ENCODE peak calls at places on chromosomes 3 and 15, in ten cellular contexts. Q is astrocyte of the spinal cord, C is cardiac muscle cell, I is fibroblast of the aortic adventitia, R is stomach, X is GM23248, A is psoas muscle, P is sigmoid colon, T is BJ, E is choroid plexus epithelial cell. L is an unnamed sample.

GRCh38 chr3:66039590-66039887 is 821 bp upstream of the MAGI1 start:
- DNase-seq in Q (no peak), X (peak), A (peak), P (peak), E (peak), T (no peak), R (peak), I (peak), C (peak), L (no peak)

GRCh38 chr3:163622384-163622783 is 1455.9 kb downstream of the SI start:
- DNase-seq in E (peak), I (no peak), X (no peak), Q (no peak), R (no peak), A (no peak), C (peak), P (no peak), T (no peak), L (no peak)

GRCh38 chr3:151282921-151283320 is 4.6 kb upstream of the P2RY14 start:
- DNase-seq in R (no peak), E (peak), I (peak), Q (peak), A (no peak), T (no peak), C (peak), X (peak), P (no peak), L (no peak)

GRCh38 chr3:194142156-194142910 is 6.4 kb downstream of the HES1 start:
- DNase-seq in E (peak), Q (no peak), A (peak), I (peak), X (peak), C (peak), R (no peak), T (no peak), P (peak), L (no peak)

GRCh38 chr15:99433757-99434211 is 132.0 kb upstream of the MEF2A start:
- DNase-seq in C (no peak), X (no peak), R (peak), I (no peak), T (no peak), A (no peak), E (no peak), Q (no peak), P (peak), L (no peak)

GRCh38 chr3:78645628-78646310 is 1122.0 kb downstream of the ROBO1 start:
- DNase-seq in T (peak), C (peak), X (peak), I (peak), Q (peak), R (no peak), E (peak), P (no peak), A (no peak), L (no peak)

GRCh38 chr3:36305929-36306520 is 74.3 kb upstream of the STAC start:
- DNase-seq in R (no peak), E (no peak), T (no peak), Q (no peak), X (peak), A (no peak), P (no peak), C (no peak), I (peak), L (no peak)

GRCh38 chr15:31867536-31868442 is 162.5 kb upstream of the CHRNA7 start:
- DNase-seq in R (peak), Q (peak), I (peak), T (no peak), A (peak), E (peak), X (peak), C (peak), P (no peak), L (no peak)

GRCh38 chr3:83011471-83011870 is 1250.0 kb upstream of the GBE1 start:
- DNase-seq in C (no peak), X (no peak), R (no peak), T (no peak), Q (peak), A (no peak), I (no peak), E (peak), P (no peak), L (no peak)

GRCh38 chr15:36691596-36691995 is 112.2 kb downstream of the CDIN1 start:
- DNase-seq in E (no peak), Q (no peak), C (no peak), R (no peak), P (no peak), A (no peak), X (no peak), T (no peak), I (no peak), L (no peak)

GRCh38 chr15:90903733-90904536 is 833 bp downstream of the MAN2A2 start:
- DNase-seq in C (peak), X (no peak), T (no peak), Q (no peak), E (peak), A (no peak), I (no peak), P (no peak), R (peak), L (no peak)

GRCh38 chr3:195441476-195441970 is 1.3 kb downstream of the ACAP2 start:
- DNase-seq in Q (peak), R (no peak), E (no peak), X (peak), T (no peak), I (peak), A (no peak), C (no peak), P (no peak), L (no peak)

GRCh38 chr3:129519896-129520440 is 8.5 kb upstream of the RHO start:
- DNase-seq in R (no peak), X (no peak), E (no peak), C (no peak), A (no peak), P (no peak), T (no peak), Q (no peak), I (no peak), L (no peak)

GRCh38 chr3:161108840-161109239 is 3.7 kb upstream of the B3GALNT1 start:
- DNase-seq in A (no peak), I (peak), E (no peak), T (peak), X (peak), P (no peak), Q (peak), R (no peak), C (no peak), L (no peak)

GRCh38 chr3:160296591-160296990 is 71.4 kb downstream of the C3orf80 start:
- DNase-seq in P (no peak), A (no peak), C (peak), X (peak), R (no peak), E (peak), T (no peak), I (peak), Q (peak), L (no peak)

GRCh38 chr15:60932051-60932915 is 296.8 kb downstream of the RORA start:
- DNase-seq in R (peak), T (no peak), E (peak), C (no peak), P (no peak), Q (peak), A (peak), X (peak), I (peak), L (peak)

GRCh38 chr15:80777836-80778620 is 1.1 kb upstream of the CEMIP start:
- DNase-seq in R (no peak), X (peak), Q (no peak), C (no peak), T (no peak), I (peak), E (peak), P (no peak), A (no peak), L (no peak)

GRCh38 chr3:13537926-13538325 is 11.0 kb upstream of the FBLN2 start:
- DNase-seq in I (peak), E (peak), X (peak), Q (peak), R (no peak), P (peak), A (peak), C (no peak), T (peak), L (no peak)

GRCh38 chr15:51828621-51829359 is 663 bp upstream of the TMOD3 start:
- DNase-seq in X (no peak), E (no peak), Q (no peak), A (no peak), T (no peak), R (no peak), I (no peak), P (no peak), C (no peak), L (peak)

GRCh38 chr15:45113380-45113990 is 487 bp downstream of the DUOX2 start:
- DNase-seq in C (no peak), I (no peak), P (no peak), X (no peak), E (no peak), Q (no peak), T (no peak), R (no peak), A (no peak), L (no peak)

GRCh38 chr3:15499536-15499935 is 22.0 kb downstream of the COLQ start:
- DNase-seq in C (no peak), T (no peak), P (no peak), I (no peak), X (peak), A (no peak), Q (no peak), E (no peak), R (no peak), L (no peak)

GRCh38 chr3:96959902-96960596 is 145.7 kb downstream of the EPHA6 start:
- DNase-seq in X (peak), P (no peak), T (no peak), Q (no peak), R (no peak), E (no peak), I (peak), A (no peak), C (no peak), L (no peak)

GRCh38 chr15:64895285-64896065 is 16.2 kb upstream of the ANKDD1A start:
- DNase-seq in I (peak), R (peak), X (peak), T (no peak), P (no peak), C (no peak), A (peak), Q (peak), E (peak), L (no peak)

GRCh38 chr3:81728766-81729544 is 32.5 kb downstream of the GBE1 start:
- DNase-seq in E (peak), R (no peak), C (no peak), Q (peak), A (no peak), X (peak), T (no peak), I (peak), P (no peak), L (no peak)

GRCh38 chr15:68047826-68048225 is 6.3 kb upstream of the PIAS1 start:
- DNase-seq in I (no peak), X (no peak), Q (no peak), E (no peak), T (no peak), A (no peak), R (no peak), P (no peak), C (no peak), L (no peak)

GRCh38 chr15:50416920-50417319 is 7.3 kb upstream of the USP8 start:
- DNase-seq in C (no peak), A (no peak), I (no peak), P (no peak), T (no peak), R (no peak), E (no peak), Q (no peak), X (no peak), L (no peak)

GRCh38 chr3:160538906-160539305 is 26.5 kb downstream of the KPNA4 start:
- DNase-seq in E (no peak), Q (no peak), I (no peak), X (no peak), P (no peak), R (no peak), T (no peak), A (no peak), C (no peak), L (no peak)

GRCh38 chr3:13571831-13572750 is 23.2 kb downstream of the FBLN2 start:
- DNase-seq in T (no peak), E (no peak), I (no peak), Q (no peak), A (peak), R (no peak), P (no peak), X (no peak), C (no peak), L (no peak)

GRCh38 chr3:72678892-72679291 is 169.4 kb downstream of the SHQ1 start:
- DNase-seq in T (no peak), P (no peak), R (no peak), I (no peak), X (peak), C (no peak), A (no peak), E (no peak), Q (no peak), L (no peak)

GRCh38 chr15:89673162-89673506 is 6.0 kb downstream of the PLIN1 start:
- DNase-seq in E (peak), R (no peak), T (no peak), Q (no peak), I (no peak), X (peak), P (no peak), A (no peak), C (peak), L (no peak)

GRCh38 chr3:14640157-14640562 is 11.4 kb upstream of the CCDC174 start:
- DNase-seq in R (no peak), Q (no peak), P (no peak), X (peak), E (no peak), A (no peak), C (no peak), T (no peak), I (peak), L (no peak)

GRCh38 chr15:70636540-70637165 is 126.7 kb downstream of the UACA start:
- DNase-seq in P (no peak), C (peak), T (no peak), Q (peak), R (no peak), E (no peak), X (peak), I (peak), A (no peak), L (no peak)

GRCh38 chr3:42704136-42704841 is 1.7 kb upstream of the HHATL start:
- DNase-seq in R (no peak), I (no peak), E (no peak), X (no peak), T (no peak), C (no peak), P (no peak), A (no peak), Q (no peak), L (no peak)

GRCh38 chr3:17580901-17581300 is 161.5 kb downstream of the TBC1D5 start:
- DNase-seq in T (no peak), Q (no peak), E (no peak), R (no peak), X (no peak), P (no peak), I (no peak), A (no peak), C (no peak), L (no peak)

GRCh38 chr3:159200176-159200575 is 398.3 kb downstream of the MFSD1 start:
- DNase-seq in E (peak), C (no peak), R (no peak), A (no peak), Q (peak), X (peak), T (peak), I (peak), P (no peak), L (no peak)

GRCh38 chr15:52540374-52541012 is 11.8 kb upstream of the MYO5A start:
- DNase-seq in P (no peak), E (peak), R (no peak), Q (peak), C (no peak), I (peak), T (no peak), A (no peak), X (no peak), L (no peak)

GRCh38 chr15:101054991-101055390 is 135.8 kb downstream of the LRRK1 start:
- DNase-seq in I (no peak), E (no peak), Q (no peak), T (no peak), R (peak), X (no peak), A (no peak), C (no peak), P (peak), L (peak)

DNA sequence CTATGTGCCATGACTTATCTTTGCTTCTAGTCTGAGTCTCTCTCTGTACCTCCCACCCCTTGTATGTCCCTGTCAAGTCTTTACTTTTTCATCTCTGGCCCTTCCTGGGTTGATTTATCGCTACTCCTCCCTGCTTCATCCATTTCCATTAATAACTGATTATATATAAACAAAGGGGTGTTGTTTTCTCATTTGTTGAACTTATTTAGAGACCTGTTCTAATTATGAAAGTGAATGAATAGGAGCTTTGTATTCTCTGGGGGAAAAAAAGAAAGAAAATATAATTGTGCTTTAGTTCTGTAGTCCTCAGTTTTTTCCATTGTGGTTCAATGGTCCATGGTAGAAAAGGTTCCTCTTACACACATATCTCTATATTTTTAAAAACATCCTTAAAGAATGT is 328.9 kb upstream of the PPP2R3A start:
- DNase-seq in I (no peak), X (no peak), C (no peak), R (no peak), Q (no peak), P (no peak), T (no peak), E (no peak), A (no peak), L (no peak)
- H3K4me3 ChIP-seq in I (no peak), X (no peak), C (no peak), R (no peak), Q (no peak), P (no peak), T (no peak), E (no peak), A (no peak), L (no peak)

GRCh38 chr3:64561503-64561810 is 126.3 kb downstream of the ADAMTS9 start:
- DNase-seq in T (no peak), P (peak), Q (no peak), I (no peak), X (no peak), R (no peak), C (no peak), A (no peak), E (no peak), L (no peak)

GRCh38 chr3:64559658-64560057 is 128.1 kb downstream of the ADAMTS9 start:
- DNase-seq in T (peak), A (no peak), X (no peak), R (no peak), Q (no peak), I (no peak), P (no peak), E (no peak), C (no peak), L (no peak)

GRCh38 chr3:64555351-64555750 is 132.4 kb downstream of the ADAMTS9 start:
- DNase-seq in Q (no peak), A (no peak), C (no peak), R (no peak), P (no peak), E (no peak), I (no peak), X (no peak), T (no peak), L (no peak)

GRCh38 chr3:64563776-64564175 is 124.0 kb downstream of the ADAMTS9 start:
- DNase-seq in X (no peak), Q (peak), C (peak), A (no peak), E (peak), T (no peak), R (no peak), I (no peak), P (no peak), L (no peak)

DNA sequence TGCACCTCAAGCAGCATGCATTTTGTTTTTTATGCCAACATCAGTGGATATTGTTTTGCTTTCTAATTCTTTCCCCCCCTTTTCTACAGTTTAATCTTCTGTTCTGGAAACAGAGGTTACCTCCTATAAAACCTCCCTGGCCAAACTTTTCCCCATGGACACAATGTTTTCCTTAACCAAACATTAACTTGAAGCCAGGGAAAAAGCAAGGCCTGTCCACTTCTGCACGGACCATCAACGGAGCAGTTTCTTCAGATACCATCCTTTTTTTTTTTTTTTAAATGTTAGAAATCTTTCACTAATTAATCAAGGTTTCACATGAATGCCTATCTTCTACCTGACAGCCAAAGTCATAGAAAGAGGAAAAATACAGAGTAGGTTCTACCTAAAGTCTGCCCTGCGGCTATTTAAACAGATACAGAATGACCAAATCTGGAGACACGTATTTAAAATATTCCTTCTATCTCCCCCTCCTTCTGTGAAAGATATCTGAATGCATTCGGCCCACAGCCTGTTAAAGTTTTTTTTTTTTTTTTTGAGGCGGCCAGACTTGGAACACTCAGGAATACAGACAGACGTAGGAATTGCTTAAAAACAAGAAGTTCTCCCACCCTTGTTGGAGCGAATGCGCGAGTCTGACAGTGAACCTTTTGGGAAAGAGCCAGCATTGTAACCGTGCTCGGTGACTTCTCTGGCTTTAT is 126.8 kb downstream of the ADAMTS9 start:
- DNase-seq in C (no peak), P (no peak), I (peak), A (no peak), R (no peak), E (no peak), X (peak), T (no peak), Q (no peak), L (no peak)
- H3K4me3 ChIP-seq in C (no peak), P (peak), I (no peak), A (peak), R (no peak), E (no peak), X (no peak), T (no peak), Q (no peak), L (no peak)

GRCh38 chr15:40367038-40367672 is 9.1 kb downstream of the DISP2 start:
- DNase-seq in P (peak), X (no peak), C (no peak), A (peak), R (peak), Q (no peak), T (no peak), I (no peak), E (no peak), L (no peak)
- H3K4me3 ChIP-seq in P (no peak), X (no peak), C (no peak), A (peak), R (peak), Q (no peak), T (no peak), I (no peak), E (no peak), L (no peak)

DNA sequence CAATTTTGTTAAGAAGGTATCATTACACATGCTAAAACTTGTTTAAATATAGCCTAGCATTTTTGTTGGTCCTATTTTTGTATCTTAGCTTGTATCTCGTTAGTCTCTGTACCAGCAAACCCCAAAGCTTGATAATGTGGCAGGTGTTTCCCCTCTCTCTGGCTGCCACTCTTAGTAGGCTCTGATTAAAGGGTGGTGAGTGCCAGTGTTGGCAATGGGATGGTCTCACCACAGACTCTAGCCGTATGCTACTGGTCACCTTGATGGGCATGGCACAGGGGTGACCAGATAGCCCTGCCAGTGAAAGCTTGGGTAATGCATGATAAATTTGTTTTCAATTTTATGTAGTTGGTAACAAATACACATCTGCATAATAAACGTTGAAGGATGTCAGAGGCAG is 188.3 kb downstream of the CFAP20DC start:
- DNase-seq in C (no peak), R (no peak), T (no peak), Q (no peak), E (no peak), X (no peak), P (no peak), A (no peak), I (no peak), L (no peak)
- H3K4me3 ChIP-seq in C (no peak), R (no peak), T (no peak), Q (no peak), E (no peak), X (no peak), P (no peak), A (no peak), I (no peak), L (no peak)

L was measured in lung.